ENCODE peak calls at places on chromosomes 4 and X, in five cellular contexts. K is Karpas-422, H is spleen, U is cardiac muscle cell, P is fibroblast of lung. F is an unnamed sample. For H3K9me3 and H3K27me3, the result is how much of the 10 kb centered on the place peaks cover.

GRCh38 chr4:48175806-48176205 is 41.8 kb upstream of the TXK start:
- DNase-seq in K (no peak), H (no peak), U (no peak), P (peak), F (no peak)

GRCh38 chrX:107729558-107730297 is 45.9 kb downstream of the TSC22D3 start:
- DNase-seq in K (no peak), H (peak), U (peak), P (no peak), F (peak)

GRCh38 chr4:10694826-10695209 is 10.2 kb upstream of the CLNK start:
- DNase-seq in K (no peak), H (no peak), U (no peak), P (no peak), F (no peak)

GRCh38 chr4:113967687-113968086 is 11.8 kb downstream of the ARSJ start:
- DNase-seq in K (no peak), H (no peak), U (no peak), P (no peak), F (no peak)

GRCh38 chrX:55056820-55057690 is 17.8 kb upstream of the PAGE2B start:
- DNase-seq in K (no peak), H (no peak), U (peak), P (peak), F (peak)

GRCh38 chrX:34371740-34372139 is 239.6 kb upstream of the FAM47A start:
- DNase-seq in K (no peak), H (no peak), U (no peak), P (no peak), F (no peak)

GRCh38 chrX:153644356-153645125 is 2.5 kb upstream of the DUSP9 start:
- DNase-seq in K (no peak), H (peak), U (no peak), P (no peak), F (peak)

GRCh38 chrX:110734894-110735541 is 60.6 kb downstream of the CHRDL1 start:
- DNase-seq in K (no peak), H (no peak), U (peak), P (peak), F (no peak)

GRCh38 chr4:149796381-149796780 is 19.3 kb downstream of the IQCM start:
- DNase-seq in K (no peak), H (no peak), U (no peak), P (no peak), F (no peak)

GRCh38 chr4:85779165-85779564 is 304.2 kb downstream of the ARHGAP24 start:
- DNase-seq in K (no peak), H (no peak), U (peak), P (peak), F (peak)

GRCh38 chr4:142473218-142473959 is 372.7 kb downstream of the INPP4B start:
- DNase-seq in K (no peak), H (peak), U (no peak), P (no peak), F (no peak)

GRCh38 chr4:80237992-80238391 is 28.5 kb upstream of the FGF5 start:
- DNase-seq in K (no peak), H (no peak), U (peak), P (peak), F (no peak)

GRCh38 chrX:51395807-51396728 is 63.4 kb downstream of the NUDT10 start:
- DNase-seq in K (peak), H (peak), U (peak), P (peak), F (no peak)

GRCh38 chr4:39587881-39588280 is 50.8 kb downstream of the SMIM14 start:
- DNase-seq in K (no peak), H (no peak), U (peak), P (peak), F (no peak)

GRCh38 chr4:150874386-150875226 is 140.5 kb downstream of the LRBA start:
- DNase-seq in K (no peak), H (no peak), U (peak), P (peak), F (no peak)

GRCh38 chrX:475926-476723 is 89.4 kb upstream of the PPP2R3B start:
- DNase-seq in K (no peak), H (peak), U (no peak), P (no peak), F (no peak)

GRCh38 chrX:6849711-6850415 is 297.6 kb upstream of the STS start:
- DNase-seq in K (peak), H (no peak), U (no peak), P (peak), F (no peak)

GRCh38 chr4:175509320-175509719 is 302.7 kb downstream of the GPM6A start:
- DNase-seq in K (no peak), H (no peak), U (no peak), P (no peak), F (peak)

GRCh38 chr4:304987-305680 is at the start of gene ZNF732:
- DNase-seq in K (peak), H (no peak), U (peak), P (peak), F (no peak)

GRCh38 chr4:147312376-147313046 is 168.4 kb upstream of the EDNRA start:
- DNase-seq in K (no peak), H (no peak), U (peak), P (peak), F (peak)

GRCh38 chrX:73943572-73943899 is 360.4 kb upstream of the ZCCHC13 start:
- DNase-seq in K (peak), H (no peak), U (no peak), P (no peak), F (no peak)

GRCh38 chrX:8748855-8749254 is 16.9 kb upstream of the ANOS1 start:
- DNase-seq in K (peak), H (no peak), U (peak), P (peak), F (peak)

GRCh38 chrX:153448556-153449280 is 2.9 kb upstream of the TREX2 start:
- DNase-seq in K (no peak), H (no peak), U (no peak), P (no peak), F (no peak)

GRCh38 chr4:164087733-164088132 is 593.2 kb downstream of the TMA16 start:
- DNase-seq in K (no peak), H (no peak), U (no peak), P (no peak), F (no peak)

GRCh38 chr4:101825953-101826352 is 35.4 kb downstream of the BANK1 start:
- DNase-seq in K (no peak), H (no peak), U (no peak), P (no peak), F (no peak)

GRCh38 chr4:101823864-101824263 is 33.3 kb downstream of the BANK1 start:
- DNase-seq in K (no peak), H (no peak), U (no peak), P (no peak), F (no peak)

DNA sequence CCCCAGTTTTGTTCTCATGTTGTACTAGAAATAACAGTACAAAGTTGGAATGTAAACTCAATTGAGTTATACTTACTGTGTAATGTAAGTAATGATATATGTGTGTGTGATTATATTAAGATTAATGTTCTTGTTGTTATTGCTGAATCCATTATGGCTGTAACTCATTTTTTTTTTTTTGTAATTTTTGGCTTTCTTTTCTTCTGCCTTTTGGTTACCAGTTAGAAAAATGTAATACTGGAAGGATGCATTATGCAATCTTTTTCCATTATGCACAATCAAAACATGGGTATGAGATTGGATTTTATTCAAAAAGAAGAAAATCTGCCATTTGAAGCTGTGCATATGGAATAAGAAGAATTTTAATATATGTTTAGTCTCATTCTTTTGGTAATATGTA is 34.0 kb downstream of the BANK1 start:
- DNase-seq in K (no peak), H (no peak), U (no peak), P (no peak), F (no peak)
- H3K27ac ChIP-seq in K (peak), H (no peak), U (no peak), P (no peak), F (no peak)

GRCh38 chr4:28464823-28465222 is 1604.2 kb downstream of the STIM2 start:
- DNase-seq in K (no peak), H (no peak), U (no peak), P (no peak), F (no peak)

GRCh38 chr4:28469387-28469786 is 1608.7 kb downstream of the STIM2 start:
- DNase-seq in K (no peak), H (no peak), U (no peak), P (no peak), F (no peak)

DNA sequence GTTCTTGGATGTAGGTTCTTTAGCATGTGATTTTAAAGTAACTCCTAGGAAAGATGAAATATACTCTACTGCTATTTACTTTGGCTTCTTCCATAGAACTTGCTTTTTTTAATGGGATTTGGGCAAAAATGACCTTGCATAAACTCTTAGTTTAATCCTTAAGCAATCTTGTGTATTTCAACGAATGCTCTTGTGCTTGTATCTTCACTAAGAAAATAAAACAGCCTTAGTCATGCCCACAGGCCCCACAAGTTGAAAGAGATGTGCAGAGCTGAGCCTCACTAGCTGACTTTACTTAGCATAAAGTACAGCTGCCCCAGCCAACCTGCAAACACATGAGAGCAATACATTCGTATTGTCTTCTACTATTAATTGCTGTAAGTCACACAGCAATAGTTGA is 1609.2 kb downstream of the STIM2 start:
- DNase-seq in K (no peak), H (no peak), U (no peak), P (peak), F (peak)
- H3K9me3 ChIP-seq in K (under half), H (under half), U (under half), P (under half), F (under half)

GRCh38 chrX:123455693-123456092 is 271.6 kb downstream of the GRIA3 start:
- DNase-seq in K (no peak), H (no peak), U (no peak), P (no peak), F (no peak)
- H3K27me3 ChIP-seq in K (under half), H (under half), U (under half), P (under half), F (under half)

DNA sequence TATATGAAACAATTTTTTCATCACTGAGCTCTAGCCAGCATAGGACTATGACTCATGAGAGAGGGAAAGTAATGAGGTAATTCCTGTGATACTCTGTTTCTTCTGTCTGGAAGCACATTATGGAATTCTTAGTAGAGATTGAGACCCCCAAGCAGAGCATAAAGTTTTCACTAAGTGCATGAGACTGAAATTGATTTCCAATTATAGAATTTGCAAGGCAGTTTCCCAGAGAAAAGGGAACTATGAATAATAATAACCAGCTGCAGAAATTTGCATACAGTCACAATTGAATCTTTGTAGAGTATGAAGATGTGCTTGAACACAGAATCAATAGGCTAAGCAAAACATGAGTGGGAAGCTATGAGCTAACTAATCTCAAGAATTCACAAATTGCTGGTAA is 779.2 kb downstream of the ARAP2 start:
- DNase-seq in K (no peak), H (no peak), U (no peak), P (no peak), F (no peak)
- H3K27ac ChIP-seq in K (no peak), H (no peak), U (no peak), P (no peak), F (no peak)

DNA sequence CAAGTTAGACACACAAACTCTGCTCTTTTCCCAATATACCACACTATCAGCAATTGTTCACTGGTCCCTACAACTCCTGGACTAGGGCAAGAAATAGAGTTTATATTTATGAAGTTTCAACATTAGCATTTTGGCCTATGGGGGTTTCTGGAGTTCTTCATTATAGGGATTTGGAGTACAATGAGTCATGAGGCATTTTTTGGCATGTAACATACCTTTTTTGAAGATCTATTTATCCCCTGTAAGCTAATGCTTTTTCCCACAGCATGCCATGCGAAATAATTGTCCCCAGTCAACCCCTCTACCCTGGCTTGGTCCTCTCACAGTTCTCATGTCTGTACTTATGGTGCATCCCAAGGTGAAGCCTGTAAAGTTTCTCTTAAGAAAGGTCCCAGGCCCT is 36.7 kb upstream of the EDA2R start:
- DNase-seq in K (no peak), H (no peak), U (peak), P (no peak), F (no peak)
- H3K9me3 ChIP-seq in K (half or more), H (under half), U (under half), P (under half), F (under half)

GRCh38 chr4:4655901-4656300 is 114.1 kb upstream of the STX18 start:
- DNase-seq in K (no peak), H (no peak), U (no peak), P (no peak), F (no peak)

GRCh38 chr4:4655011-4655410 is 113.2 kb upstream of the STX18 start:
- DNase-seq in K (no peak), H (no peak), U (no peak), P (no peak), F (no peak)

GRCh38 chr4:4647041-4647440 is 105.2 kb upstream of the STX18 start:
- DNase-seq in K (no peak), H (no peak), U (no peak), P (peak), F (no peak)

GRCh38 chr4:4656977-4657376 is 115.1 kb upstream of the STX18 start:
- DNase-seq in K (no peak), H (no peak), U (no peak), P (no peak), F (no peak)

DNA sequence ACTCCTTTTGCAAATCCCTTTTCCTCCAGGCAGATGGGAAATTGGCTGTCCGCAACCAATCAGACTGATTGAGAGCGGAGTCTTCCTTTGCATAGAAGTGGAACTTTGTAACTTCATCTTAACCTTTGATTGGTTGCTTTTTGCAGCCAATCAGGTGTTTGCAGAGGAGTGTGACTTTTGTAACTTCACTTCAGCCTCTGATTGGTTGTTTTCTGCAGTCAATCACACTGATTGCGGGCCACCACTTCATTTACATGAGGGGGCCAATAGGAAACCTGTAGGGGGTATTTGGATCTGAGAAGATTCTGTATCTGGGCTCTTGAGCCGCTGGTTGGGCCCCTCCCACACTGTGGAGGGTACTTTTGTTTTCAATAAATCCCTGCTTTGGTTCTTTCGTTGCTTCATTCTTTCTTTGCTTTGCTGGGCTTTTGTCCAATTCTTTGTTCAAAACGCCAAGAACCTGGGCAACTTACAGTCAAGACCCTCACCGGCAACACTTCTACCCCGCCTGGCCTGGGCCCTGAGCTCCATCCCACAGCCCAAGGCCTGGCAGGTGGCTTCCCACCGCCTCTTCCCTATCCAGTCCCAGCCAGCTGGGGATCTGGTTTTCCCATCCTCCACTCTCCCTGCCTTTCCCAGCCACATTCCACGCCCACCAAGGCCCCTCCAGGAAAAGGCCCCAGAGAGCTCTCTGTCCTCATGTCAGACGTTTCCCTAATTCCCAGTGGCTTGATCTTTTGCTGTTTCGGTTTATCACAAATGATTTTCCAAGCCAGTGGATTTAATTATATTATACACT is 110.2 kb upstream of the STX18 start:
- DNase-seq in K (no peak), H (no peak), U (no peak), P (peak), F (no peak)
- H3K27me3 ChIP-seq in K (under half), H (under half), U (under half), P (under half), F (under half)

GRCh38 chr4:2243682-2244380 is 1.9 kb upstream of the HAUS3 start:
- DNase-seq in K (peak), H (peak), U (peak), P (peak), F (peak)
- H3K27ac ChIP-seq in K (peak), H (peak), U (no peak), P (no peak), F (no peak)

GRCh38 chr4:144809056-144809640 is 163.2 kb downstream of the HHIP start:
- DNase-seq in K (no peak), H (no peak), U (no peak), P (no peak), F (no peak)
- H3K9me3 ChIP-seq in K (under half), H (under half), U (under half), P (under half), F (under half)

GRCh38 chr4:7367361-7367760 is 67.4 kb downstream of the PSAPL1 start:
- DNase-seq in K (no peak), H (peak), U (no peak), P (no peak), F (no peak)
- H3K27me3 ChIP-seq in K (under half), H (half or more), U (under half), P (under half), F (under half)

GRCh38 chrX:115624916-115625315 is 63.9 kb downstream of the PLS3 start:
- DNase-seq in K (no peak), H (no peak), U (no peak), P (no peak), F (no peak)
- H3K27ac ChIP-seq in K (no peak), H (no peak), U (peak), P (no peak), F (no peak)

F was measured in SJCRH30.